ENCODE peak calls at places on chromosome 5, in six cellular contexts. One of them, this sample, is unnamed.

GRCh38 chr5:177995691-177996595 is at the start of gene PROP1:
- DNase-seq in HL-60: no peak
- DNase-seq in CD4-positive, CD25-positive, alpha-beta regulatory T cell: no peak
- DNase-seq in A549: no peak
- DNase-seq in uterus: no peak
- DNase-seq in H1: no peak
- DNase-seq in this sample: no peak

GRCh38 chr5:174732040-174733020 is 7.9 kb downstream of the MSX2 start:
- DNase-seq in A549: no peak
- DNase-seq in CD4-positive, CD25-positive, alpha-beta regulatory T cell: no peak
- DNase-seq in uterus: no peak
- DNase-seq in H1: peak
- DNase-seq in HL-60: no peak
- DNase-seq in this sample: no peak

GRCh38 chr5:73157399-73158303 is 15.3 kb upstream of the TMEM174 start:
- DNase-seq in uterus: no peak
- DNase-seq in A549: no peak
- DNase-seq in CD4-positive, CD25-positive, alpha-beta regulatory T cell: no peak
- DNase-seq in HL-60: no peak
- DNase-seq in H1: no peak
- DNase-seq in this sample: no peak

GRCh38 chr5:123807177-123807900 is 295.4 kb downstream of the CSNK1G3 start:
- DNase-seq in CD4-positive, CD25-positive, alpha-beta regulatory T cell: no peak
- DNase-seq in H1: no peak
- DNase-seq in uterus: no peak
- DNase-seq in HL-60: no peak
- DNase-seq in A549: no peak
- DNase-seq in this sample: no peak

GRCh38 chr5:111173476-111173875 is 50.7 kb upstream of the CAMK4 start:
- DNase-seq in A549: no peak
- DNase-seq in uterus: no peak
- DNase-seq in H1: no peak
- DNase-seq in CD4-positive, CD25-positive, alpha-beta regulatory T cell: no peak
- DNase-seq in HL-60: no peak
- DNase-seq in this sample: no peak

GRCh38 chr5:74630387-74631087 is 10.0 kb downstream of the ENC1 start:
- DNase-seq in A549: peak
- DNase-seq in HL-60: no peak
- DNase-seq in H1: no peak
- DNase-seq in CD4-positive, CD25-positive, alpha-beta regulatory T cell: no peak
- DNase-seq in uterus: no peak
- DNase-seq in this sample: peak

GRCh38 chr5:147658293-147658932 is 124.1 kb downstream of the JAKMIP2 start:
- DNase-seq in A549: no peak
- DNase-seq in CD4-positive, CD25-positive, alpha-beta regulatory T cell: no peak
- DNase-seq in H1: no peak
- DNase-seq in HL-60: no peak
- DNase-seq in uterus: no peak
- DNase-seq in this sample: no peak

GRCh38 chr5:71912021-71912420 is 192.9 kb downstream of the CARTPT start:
- DNase-seq in H1: no peak
- DNase-seq in uterus: no peak
- DNase-seq in A549: no peak
- DNase-seq in CD4-positive, CD25-positive, alpha-beta regulatory T cell: no peak
- DNase-seq in HL-60: no peak
- DNase-seq in this sample: no peak

GRCh38 chr5:75054110-75054930 is 2.0 kb upstream of the GCNT4 start:
- DNase-seq in uterus: peak
- DNase-seq in A549: no peak
- DNase-seq in HL-60: no peak
- DNase-seq in CD4-positive, CD25-positive, alpha-beta regulatory T cell: no peak
- DNase-seq in H1: peak
- DNase-seq in this sample: no peak

GRCh38 chr5:180785151-180785781 is 17.3 kb downstream of the MGAT1 start:
- DNase-seq in uterus: no peak
- DNase-seq in H1: no peak
- DNase-seq in CD4-positive, CD25-positive, alpha-beta regulatory T cell: no peak
- DNase-seq in HL-60: no peak
- DNase-seq in A549: no peak
- DNase-seq in this sample: no peak

GRCh38 chr5:180787025-180787424 is 15.6 kb downstream of the MGAT1 start:
- DNase-seq in A549: no peak
- DNase-seq in CD4-positive, CD25-positive, alpha-beta regulatory T cell: no peak
- DNase-seq in H1: no peak
- DNase-seq in uterus: no peak
- DNase-seq in HL-60: no peak
- DNase-seq in this sample: no peak

GRCh38 chr5:180787711-180788431 is 14.7 kb downstream of the MGAT1 start:
- DNase-seq in HL-60: no peak
- DNase-seq in uterus: no peak
- DNase-seq in A549: no peak
- DNase-seq in H1: no peak
- DNase-seq in CD4-positive, CD25-positive, alpha-beta regulatory T cell: no peak
- DNase-seq in this sample: no peak

GRCh38 chr5:180785794-180786221 is 16.8 kb downstream of the MGAT1 start:
- DNase-seq in HL-60: no peak
- DNase-seq in H1: peak
- DNase-seq in uterus: peak
- DNase-seq in A549: no peak
- DNase-seq in CD4-positive, CD25-positive, alpha-beta regulatory T cell: no peak
- DNase-seq in this sample: no peak

DNA sequence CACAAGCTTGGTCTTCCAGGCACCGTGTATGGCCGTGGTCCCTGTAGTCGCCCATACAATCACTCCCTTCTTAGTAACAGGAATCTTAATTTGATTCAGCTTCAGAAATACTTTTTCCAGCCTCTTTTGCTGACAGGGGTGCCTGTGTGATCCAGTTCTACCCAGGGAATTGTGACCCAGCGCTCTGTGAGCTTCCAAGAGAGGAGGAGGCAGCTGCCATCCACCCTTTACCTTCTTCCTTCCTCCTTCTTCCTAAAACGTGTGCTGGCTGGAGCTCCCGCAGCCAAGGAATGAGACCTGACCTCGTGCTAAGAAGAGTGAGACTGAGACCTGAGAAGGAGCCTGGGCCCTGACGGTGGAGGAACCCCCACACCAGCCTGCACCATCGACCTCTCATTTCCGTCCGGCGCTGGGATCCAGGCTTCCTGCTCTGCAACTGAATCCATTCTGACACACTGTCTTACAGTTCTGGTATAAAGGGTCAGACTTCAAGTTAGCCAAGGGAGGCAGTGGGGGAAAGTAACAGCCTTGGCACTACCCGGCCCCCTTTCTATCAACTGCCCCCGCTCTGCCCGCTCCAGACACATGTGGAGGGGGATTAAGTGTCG is 16.1 kb downstream of the MGAT1 start:
- DNase-seq in H1: no peak
- DNase-seq in HL-60: no peak
- DNase-seq in uterus: no peak
- DNase-seq in A549: no peak
- DNase-seq in CD4-positive, CD25-positive, alpha-beta regulatory T cell: no peak
- DNase-seq in this sample: no peak
- H3K27ac ChIP-seq in H1: peak
- H3K27ac ChIP-seq in HL-60: no peak
- H3K27ac ChIP-seq in uterus: peak
- H3K27ac ChIP-seq in A549: no peak
- H3K27ac ChIP-seq in CD4-positive, CD25-positive, alpha-beta regulatory T cell: no peak
- H3K27ac ChIP-seq in this sample: peak

GRCh38 chr5:78526049-78526525 is 122.5 kb downstream of the LHFPL2 start:
- DNase-seq in A549: peak
- DNase-seq in CD4-positive, CD25-positive, alpha-beta regulatory T cell: peak
- DNase-seq in HL-60: no peak
- DNase-seq in uterus: no peak
- DNase-seq in H1: no peak
- DNase-seq in this sample: peak

GRCh38 chr5:78527054-78527884 is 121.3 kb downstream of the LHFPL2 start:
- DNase-seq in uterus: peak
- DNase-seq in HL-60: no peak
- DNase-seq in H1: no peak
- DNase-seq in A549: peak
- DNase-seq in CD4-positive, CD25-positive, alpha-beta regulatory T cell: no peak
- DNase-seq in this sample: peak

GRCh38 chr5:78522476-78523105 is 126.0 kb downstream of the LHFPL2 start:
- DNase-seq in H1: no peak
- DNase-seq in A549: no peak
- DNase-seq in HL-60: no peak
- DNase-seq in CD4-positive, CD25-positive, alpha-beta regulatory T cell: no peak
- DNase-seq in uterus: no peak
- DNase-seq in this sample: no peak

GRCh38 chr5:78521455-78521854 is 127.1 kb downstream of the LHFPL2 start:
- DNase-seq in H1: no peak
- DNase-seq in A549: no peak
- DNase-seq in HL-60: no peak
- DNase-seq in uterus: no peak
- DNase-seq in CD4-positive, CD25-positive, alpha-beta regulatory T cell: no peak
- DNase-seq in this sample: no peak

DNA sequence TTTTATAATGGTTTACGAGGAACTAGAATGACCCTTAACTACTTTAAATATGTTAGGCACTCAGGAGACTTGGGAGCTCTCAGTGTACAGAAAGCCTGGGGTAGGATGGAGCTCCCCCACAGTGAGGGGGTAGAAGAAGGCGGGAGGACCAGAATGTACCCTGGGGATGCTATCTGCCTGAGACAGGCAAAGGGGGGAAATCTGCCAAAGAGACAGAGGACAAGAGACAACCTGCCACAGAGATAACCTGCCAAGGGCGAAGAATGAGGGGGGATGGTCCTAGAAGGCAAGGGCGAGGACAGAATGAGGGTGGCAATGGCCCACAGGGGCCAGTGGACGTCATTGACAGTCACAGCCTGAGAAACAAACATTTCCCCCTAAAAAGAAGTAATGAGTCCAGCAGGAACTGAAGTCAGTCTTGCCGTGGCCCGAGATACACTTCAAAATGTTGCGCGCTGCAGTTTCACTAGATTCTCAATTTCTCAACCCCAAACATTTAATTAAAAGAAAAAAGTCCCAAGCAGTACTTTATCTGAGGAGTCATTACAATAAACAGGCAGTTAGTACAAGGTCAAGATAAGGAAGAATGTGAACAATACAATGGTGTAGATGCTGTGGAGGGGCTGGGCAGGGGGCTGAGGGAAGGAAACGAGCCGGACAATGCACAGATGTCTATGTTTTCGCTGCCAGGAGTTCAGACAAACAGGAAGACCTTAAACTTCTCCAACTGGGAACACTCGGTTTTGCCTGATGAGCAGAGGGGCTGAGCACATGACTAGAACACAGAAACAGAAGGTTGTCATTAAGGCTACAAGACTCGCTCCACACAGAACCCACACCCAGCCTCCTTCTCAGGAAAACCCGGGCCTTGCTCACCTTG is 125.0 kb downstream of the LHFPL2 start:
- DNase-seq in uterus: no peak
- DNase-seq in HL-60: no peak
- DNase-seq in A549: no peak
- DNase-seq in CD4-positive, CD25-positive, alpha-beta regulatory T cell: no peak
- DNase-seq in H1: no peak
- DNase-seq in this sample: no peak
- H3K27ac ChIP-seq in uterus: peak
- H3K27ac ChIP-seq in HL-60: no peak
- H3K27ac ChIP-seq in A549: peak
- H3K27ac ChIP-seq in CD4-positive, CD25-positive, alpha-beta regulatory T cell: no peak
- H3K27ac ChIP-seq in H1: no peak
- H3K27ac ChIP-seq in this sample: no peak

DNA sequence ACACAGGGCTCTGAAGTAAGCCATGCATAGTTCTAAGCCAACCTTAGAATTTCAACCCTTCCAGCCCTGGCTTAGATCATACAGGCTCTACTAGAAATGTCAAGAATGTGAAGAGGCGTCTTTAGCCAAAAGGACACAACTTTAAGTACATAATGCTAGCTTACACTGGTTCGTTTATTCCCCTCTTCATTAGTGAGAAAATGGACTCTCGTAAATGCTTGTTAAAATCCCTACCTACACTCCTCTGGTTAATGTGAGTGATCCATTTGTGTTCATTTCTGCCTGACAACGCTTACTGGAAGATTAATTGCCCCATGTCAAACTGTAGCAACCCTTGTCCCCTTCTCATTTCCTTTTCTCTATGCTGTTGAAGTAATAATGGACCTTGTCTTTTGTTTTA is 149.3 kb upstream of the POU5F2 start:
- DNase-seq in HL-60: no peak
- DNase-seq in uterus: no peak
- DNase-seq in A549: no peak
- DNase-seq in H1: no peak
- DNase-seq in CD4-positive, CD25-positive, alpha-beta regulatory T cell: no peak
- DNase-seq in this sample: no peak
- H3K27ac ChIP-seq in HL-60: no peak
- H3K27ac ChIP-seq in uterus: no peak
- H3K27ac ChIP-seq in A549: no peak
- H3K27ac ChIP-seq in H1: no peak
- H3K27ac ChIP-seq in CD4-positive, CD25-positive, alpha-beta regulatory T cell: no peak
- H3K27ac ChIP-seq in this sample: no peak

GRCh38 chr5:143311955-143312354 is 91.5 kb downstream of the NR3C1 start:
- DNase-seq in uterus: no peak
- DNase-seq in A549: no peak
- DNase-seq in HL-60: no peak
- DNase-seq in H1: no peak
- DNase-seq in CD4-positive, CD25-positive, alpha-beta regulatory T cell: no peak
- DNase-seq in this sample: no peak
- H3K27ac ChIP-seq in uterus: no peak
- H3K27ac ChIP-seq in A549: peak
- H3K27ac ChIP-seq in HL-60: no peak
- H3K27ac ChIP-seq in H1: no peak
- H3K27ac ChIP-seq in CD4-positive, CD25-positive, alpha-beta regulatory T cell: no peak
- H3K27ac ChIP-seq in this sample: peak

This sample was measured in epithelial cell of prostate.